ENCODE peak calls at places on chromosome 22, in five cellular contexts. K is brain microvascular endothelial cell; X is ovary; D is activated CD4-positive, alpha-beta T cell treated with anti-CD3 and anti-CD28 coated beads for 48 hours; N is DMS153. Y is an unnamed sample.
A peak's percentile ranks its signal among the peaks of the same experiment; 100 is the strongest.

GRCh38 chr22:42577623-42578240 is 24.0 kb downstream of the SERHL2 start:
- DNase-seq in K (no peak), X (peak; percentile 53), D (no peak), N (no peak), Y (no peak)

GRCh38 chr22:28978863-28979799 is 82.5 kb downstream of the C22orf31 start:
- DNase-seq in K (no peak), X (no peak), D (no peak), N (no peak), Y (no peak)

GRCh38 chr22:20019661-20020532 is 1.0 kb upstream of the TANGO2 start:
- DNase-seq in K (no peak), X (peak; percentile 28), D (no peak), N (no peak), Y (no peak)

GRCh38 chr22:20589614-20590476 is 82.4 kb downstream of the MED15 start:
- DNase-seq in K (no peak), X (no peak), D (no peak), N (no peak), Y (no peak)

GRCh38 chr22:25736378-25737011 is 5.5 kb upstream of the MYO18B start:
- DNase-seq in K (no peak), X (no peak), D (peak; percentile 68), N (no peak), Y (no peak)

GRCh38 chr22:46501701-46502100 is 35.7 kb downstream of the CELSR1 start:
- DNase-seq in K (peak; percentile 59), X (no peak), D (no peak), N (no peak), Y (peak; percentile 46)

GRCh38 chr22:23503736-23504440 is 76.2 kb downstream of the IGLL1 start:
- DNase-seq in K (no peak), X (peak; percentile 71), D (no peak), N (no peak), Y (no peak)

GRCh38 chr22:49004484-49005399 is 822.9 kb downstream of the BRD1 start:
- DNase-seq in K (no peak), X (no peak), D (no peak), N (no peak), Y (no peak)

GRCh38 chr22:49303781-49304461 is 523.8 kb downstream of the BRD1 start:
- DNase-seq in K (no peak), X (no peak), D (no peak), N (no peak), Y (no peak)